ENCODE peak calls at places on chromosomes 12 and 14, in eight cellular contexts. One of them, this sample, is unnamed.

GRCh38 chr14:35369701-35370191 is 34.8 kb downstream of the NFKBIA start:
- DNase-seq in Panc1: no peak
- DNase-seq in GM23338: no peak
- DNase-seq in transverse colon: no peak
- DNase-seq in suprapubic skin: no peak
- DNase-seq in HCT116: no peak
- DNase-seq in GM12878: no peak
- DNase-seq in SK-N-SH: no peak
- DNase-seq in this sample: no peak

GRCh38 chr12:113514602-113515001 is 42.9 kb upstream of the LHX5 start:
- DNase-seq in suprapubic skin: no peak
- DNase-seq in transverse colon: no peak
- DNase-seq in GM12878: no peak
- DNase-seq in SK-N-SH: no peak
- DNase-seq in HCT116: no peak
- DNase-seq in Panc1: no peak
- DNase-seq in GM23338: no peak
- DNase-seq in this sample: no peak

GRCh38 chr12:24991209-24992049 is 42.5 kb upstream of the BCAT1 start:
- DNase-seq in suprapubic skin: no peak
- DNase-seq in Panc1: peak
- DNase-seq in HCT116: peak
- DNase-seq in SK-N-SH: peak
- DNase-seq in transverse colon: no peak
- DNase-seq in GM23338: peak
- DNase-seq in GM12878: peak
- DNase-seq in this sample: no peak

GRCh38 chr12:4272014-4272975 is 1.3 kb upstream of the CCND2 start:
- DNase-seq in transverse colon: peak
- DNase-seq in HCT116: no peak
- DNase-seq in GM23338: peak
- DNase-seq in SK-N-SH: peak
- DNase-seq in Panc1: no peak
- DNase-seq in GM12878: peak
- DNase-seq in suprapubic skin: peak
- DNase-seq in this sample: no peak

GRCh38 chr12:21169878-21170472 is 39.0 kb downstream of the SLCO1B1 start:
- DNase-seq in HCT116: peak
- DNase-seq in GM23338: peak
- DNase-seq in GM12878: no peak
- DNase-seq in suprapubic skin: no peak
- DNase-seq in SK-N-SH: peak
- DNase-seq in transverse colon: peak
- DNase-seq in Panc1: peak
- DNase-seq in this sample: no peak

GRCh38 chr14:63663428-63664142 is 21.9 kb upstream of the WDR89 start:
- DNase-seq in transverse colon: no peak
- DNase-seq in GM12878: no peak
- DNase-seq in GM23338: no peak
- DNase-seq in Panc1: no peak
- DNase-seq in HCT116: no peak
- DNase-seq in suprapubic skin: no peak
- DNase-seq in SK-N-SH: no peak
- DNase-seq in this sample: no peak

GRCh38 chr14:103705524-103706284 is 9.5 kb downstream of the XRCC3 start:
- DNase-seq in suprapubic skin: peak
- DNase-seq in GM12878: no peak
- DNase-seq in transverse colon: no peak
- DNase-seq in HCT116: no peak
- DNase-seq in Panc1: no peak
- DNase-seq in SK-N-SH: no peak
- DNase-seq in GM23338: no peak
- DNase-seq in this sample: no peak

GRCh38 chr12:52010152-52010622 is 3.4 kb downstream of the TAMALIN start:
- DNase-seq in HCT116: no peak
- DNase-seq in Panc1: no peak
- DNase-seq in transverse colon: peak
- DNase-seq in SK-N-SH: peak
- DNase-seq in suprapubic skin: peak
- DNase-seq in GM23338: peak
- DNase-seq in GM12878: no peak
- DNase-seq in this sample: no peak

GRCh38 chr14:65234752-65235361 is 132.5 kb upstream of the MAX start:
- DNase-seq in GM23338: no peak
- DNase-seq in suprapubic skin: no peak
- DNase-seq in transverse colon: no peak
- DNase-seq in GM12878: no peak
- DNase-seq in SK-N-SH: no peak
- DNase-seq in HCT116: no peak
- DNase-seq in Panc1: no peak
- DNase-seq in this sample: no peak

GRCh38 chr14:32650030-32650429 is 288.6 kb upstream of the NPAS3 start:
- DNase-seq in SK-N-SH: no peak
- DNase-seq in Panc1: no peak
- DNase-seq in HCT116: no peak
- DNase-seq in GM23338: no peak
- DNase-seq in suprapubic skin: no peak
- DNase-seq in GM12878: no peak
- DNase-seq in transverse colon: no peak
- DNase-seq in this sample: no peak

GRCh38 chr12:46956451-46957035 is 122.9 kb upstream of the PCED1B start:
- DNase-seq in GM12878: no peak
- DNase-seq in Panc1: no peak
- DNase-seq in SK-N-SH: no peak
- DNase-seq in GM23338: no peak
- DNase-seq in HCT116: no peak
- DNase-seq in suprapubic skin: no peak
- DNase-seq in transverse colon: no peak
- DNase-seq in this sample: no peak

GRCh38 chr14:104979758-104980591 is 1.8 kb upstream of the AHNAK2 start:
- DNase-seq in transverse colon: no peak
- DNase-seq in GM23338: no peak
- DNase-seq in GM12878: no peak
- DNase-seq in SK-N-SH: peak
- DNase-seq in HCT116: no peak
- DNase-seq in suprapubic skin: peak
- DNase-seq in Panc1: no peak
- DNase-seq in this sample: no peak

GRCh38 chr12:112194601-112195247 is 69.4 kb downstream of the TRAFD1 start:
- DNase-seq in GM23338: no peak
- DNase-seq in GM12878: no peak
- DNase-seq in transverse colon: no peak
- DNase-seq in Panc1: no peak
- DNase-seq in HCT116: no peak
- DNase-seq in SK-N-SH: no peak
- DNase-seq in suprapubic skin: no peak
- DNase-seq in this sample: no peak

GRCh38 chr14:93532550-93532949 is 101.8 kb downstream of the UNC79 start:
- DNase-seq in transverse colon: no peak
- DNase-seq in HCT116: no peak
- DNase-seq in GM12878: no peak
- DNase-seq in suprapubic skin: no peak
- DNase-seq in SK-N-SH: no peak
- DNase-seq in GM23338: no peak
- DNase-seq in Panc1: no peak
- DNase-seq in this sample: no peak

GRCh38 chr12:92044435-92044834 is 101.2 kb downstream of the BTG1 start:
- DNase-seq in Panc1: no peak
- DNase-seq in SK-N-SH: no peak
- DNase-seq in transverse colon: no peak
- DNase-seq in suprapubic skin: no peak
- DNase-seq in HCT116: no peak
- DNase-seq in GM12878: no peak
- DNase-seq in GM23338: no peak
- DNase-seq in this sample: no peak

GRCh38 chr14:39015360-39015961 is 87.6 kb downstream of the SEC23A start:
- DNase-seq in GM23338: peak
- DNase-seq in suprapubic skin: no peak
- DNase-seq in SK-N-SH: peak
- DNase-seq in transverse colon: peak
- DNase-seq in Panc1: peak
- DNase-seq in HCT116: peak
- DNase-seq in GM12878: no peak
- DNase-seq in this sample: no peak

GRCh38 chr14:104514156-104514848 is 65.3 kb upstream of the C14orf180 start:
- DNase-seq in transverse colon: no peak
- DNase-seq in Panc1: no peak
- DNase-seq in GM12878: no peak
- DNase-seq in SK-N-SH: no peak
- DNase-seq in HCT116: no peak
- DNase-seq in suprapubic skin: no peak
- DNase-seq in GM23338: no peak
- DNase-seq in this sample: peak

GRCh38 chr12:15152456-15152855 is 68.8 kb downstream of the RERG start:
- DNase-seq in suprapubic skin: no peak
- DNase-seq in HCT116: no peak
- DNase-seq in GM12878: no peak
- DNase-seq in transverse colon: no peak
- DNase-seq in GM23338: no peak
- DNase-seq in SK-N-SH: no peak
- DNase-seq in Panc1: no peak
- DNase-seq in this sample: no peak

GRCh38 chr12:109596418-109597244 is 23.0 kb downstream of the MVK start:
- DNase-seq in SK-N-SH: no peak
- DNase-seq in suprapubic skin: no peak
- DNase-seq in transverse colon: no peak
- DNase-seq in GM12878: no peak
- DNase-seq in Panc1: no peak
- DNase-seq in GM23338: peak
- DNase-seq in HCT116: no peak
- DNase-seq in this sample: no peak

GRCh38 chr12:109597795-109598427 is 24.3 kb downstream of the MVK start:
- DNase-seq in GM12878: no peak
- DNase-seq in SK-N-SH: peak
- DNase-seq in GM23338: peak
- DNase-seq in transverse colon: peak
- DNase-seq in Panc1: peak
- DNase-seq in suprapubic skin: peak
- DNase-seq in HCT116: peak
- DNase-seq in this sample: no peak

GRCh38 chr12:109599087-109599486 is 25.5 kb downstream of the MVK start:
- DNase-seq in HCT116: no peak
- DNase-seq in GM23338: no peak
- DNase-seq in suprapubic skin: no peak
- DNase-seq in Panc1: no peak
- DNase-seq in SK-N-SH: no peak
- DNase-seq in transverse colon: no peak
- DNase-seq in GM12878: no peak
- DNase-seq in this sample: no peak

GRCh38 chr12:109598428-109598854 is 24.8 kb downstream of the MVK start:
- DNase-seq in GM12878: no peak
- DNase-seq in GM23338: no peak
- DNase-seq in suprapubic skin: no peak
- DNase-seq in HCT116: no peak
- DNase-seq in Panc1: no peak
- DNase-seq in SK-N-SH: peak
- DNase-seq in transverse colon: no peak
- DNase-seq in this sample: no peak

DNA sequence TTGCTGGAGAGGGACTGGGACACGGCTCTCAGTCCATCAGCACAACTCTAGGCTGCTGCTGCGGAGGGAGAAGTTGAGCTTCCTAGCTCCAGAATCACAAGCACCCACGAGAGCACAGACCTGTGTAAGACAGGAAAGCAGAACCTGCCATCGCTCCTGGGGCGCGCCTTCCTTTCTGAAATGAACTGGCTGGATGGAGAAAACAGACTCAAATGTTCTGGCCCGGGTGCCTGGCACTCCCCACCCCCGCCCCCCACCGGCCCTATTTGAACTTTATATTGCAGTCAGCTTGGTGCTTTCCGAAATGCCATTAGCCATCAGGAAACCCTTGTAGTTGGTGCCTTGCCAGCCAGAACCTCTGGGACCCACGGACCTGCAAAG is 23.8 kb downstream of the MVK start:
- DNase-seq in Panc1: no peak
- DNase-seq in GM23338: no peak
- DNase-seq in transverse colon: no peak
- DNase-seq in suprapubic skin: no peak
- DNase-seq in HCT116: no peak
- DNase-seq in GM12878: no peak
- DNase-seq in SK-N-SH: no peak
- DNase-seq in this sample: no peak
- H3K4me3 ChIP-seq in Panc1: no peak
- H3K4me3 ChIP-seq in GM23338: no peak
- H3K4me3 ChIP-seq in transverse colon: no peak
- H3K4me3 ChIP-seq in suprapubic skin: no peak
- H3K4me3 ChIP-seq in HCT116: no peak
- H3K4me3 ChIP-seq in GM12878: no peak
- H3K4me3 ChIP-seq in SK-N-SH: peak
- H3K4me3 ChIP-seq in this sample: no peak

GRCh38 chr12:55681142-55682077 is 26.3 kb downstream of the ITGA7 start:
- DNase-seq in transverse colon: peak
- DNase-seq in suprapubic skin: no peak
- DNase-seq in HCT116: peak
- DNase-seq in GM12878: no peak
- DNase-seq in GM23338: peak
- DNase-seq in SK-N-SH: no peak
- DNase-seq in Panc1: no peak
- DNase-seq in this sample: no peak
- TF ChIP-seq CTCF in transverse colon: peak
- TF ChIP-seq CTCF in suprapubic skin: peak
- TF ChIP-seq CTCF in HCT116: peak
- TF ChIP-seq CTCF in GM12878: peak
- TF ChIP-seq CTCF in GM23338: peak
- TF ChIP-seq CTCF in SK-N-SH: peak
- TF ChIP-seq CTCF in Panc1: peak
- TF ChIP-seq CTCF in this sample: no peak

GRCh38 chr12:115461401-115461800 is 777.4 kb upstream of the TBX3 start:
- DNase-seq in suprapubic skin: no peak
- DNase-seq in GM23338: no peak
- DNase-seq in GM12878: no peak
- DNase-seq in SK-N-SH: no peak
- DNase-seq in transverse colon: no peak
- DNase-seq in Panc1: no peak
- DNase-seq in HCT116: no peak
- DNase-seq in this sample: no peak
- TF ChIP-seq POLR2AphosphoS5 in suprapubic skin: no peak
- TF ChIP-seq POLR2AphosphoS5 in GM23338: no peak
- TF ChIP-seq POLR2AphosphoS5 in GM12878: no peak
- TF ChIP-seq POLR2AphosphoS5 in SK-N-SH: no peak
- TF ChIP-seq POLR2AphosphoS5 in transverse colon: no peak
- TF ChIP-seq POLR2AphosphoS5 in Panc1: no peak
- TF ChIP-seq POLR2AphosphoS5 in HCT116: no peak
- TF ChIP-seq POLR2AphosphoS5 in this sample: no peak

GRCh38 chr12:57549909-57550627 is at the start of gene KIF5A:
- DNase-seq in suprapubic skin: no peak
- DNase-seq in Panc1: no peak
- DNase-seq in SK-N-SH: peak
- DNase-seq in GM12878: no peak
- DNase-seq in HCT116: no peak
- DNase-seq in transverse colon: peak
- DNase-seq in GM23338: peak
- DNase-seq in this sample: no peak
- H3K4me3 ChIP-seq in suprapubic skin: peak
- H3K4me3 ChIP-seq in Panc1: peak
- H3K4me3 ChIP-seq in SK-N-SH: peak
- H3K4me3 ChIP-seq in GM12878: peak
- H3K4me3 ChIP-seq in HCT116: peak
- H3K4me3 ChIP-seq in transverse colon: peak
- H3K4me3 ChIP-seq in GM23338: peak
- H3K4me3 ChIP-seq in this sample: peak